ENCODE peak calls at places on chromosomes 4 and X, in eight cellular contexts. A, I, J, L, R, E, Y and S are unnamed samples.

GRCh38 chr4:107304699-107305286 is 268.7 kb upstream of the DKK2 start:
- DNase-seq in I (no peak), Y (no peak), A (peak; percentile 65), R (no peak), J (no peak), E (no peak), L (no peak), S (no peak)

GRCh38 chr4:174119051-174119450 is 164.4 kb downstream of the FBXO8 start:
- DNase-seq in L (no peak), J (peak; percentile 51), A (peak; percentile 17), E (peak; percentile 65), Y (no peak), R (no peak), I (no peak), S (peak; percentile 94)

GRCh38 chrX:80663331-80663730 is 146.3 kb downstream of the BRWD3 start:
- DNase-seq in I (no peak), A (no peak), Y (no peak), J (no peak), R (no peak), L (no peak), E (no peak), S (no peak)

GRCh38 chr4:112214397-112215264 is 17.0 kb upstream of the AP1AR start:
- DNase-seq in A (peak; percentile 22), L (peak; percentile 42), E (no peak), Y (no peak), I (no peak), R (no peak), J (peak; percentile 27), S (peak; percentile 54)

GRCh38 chrX:37652053-37652452 is 33.5 kb upstream of the XK start:
- DNase-seq in Y (no peak), I (no peak), A (no peak), J (no peak), R (no peak), L (no peak), E (peak; percentile 2), S (no peak)

GRCh38 chr4:159685406-159686092 is 582.7 kb downstream of the RAPGEF2 start:
- DNase-seq in R (no peak), Y (no peak), L (no peak), I (no peak), A (no peak), J (no peak), E (no peak), S (no peak)

GRCh38 chrX:7074135-7074907 is 73.2 kb upstream of the STS start:
- DNase-seq in A (no peak), Y (no peak), L (no peak), I (no peak), E (no peak), J (no peak), R (no peak), S (peak; percentile 29)

GRCh38 chrX:107325467-107325866 is 119.1 kb downstream of the DNAAF6 start:
- DNase-seq in I (no peak), J (no peak), Y (no peak), R (no peak), A (no peak), L (no peak), E (no peak), S (no peak)

GRCh38 chr4:186137193-186137792 is 32.8 kb downstream of the FAM149A start:
- DNase-seq in I (no peak), R (no peak), E (no peak), L (peak; percentile 33), J (peak; percentile 27), A (no peak), Y (no peak), S (peak; percentile 52)

GRCh38 chrX:130120321-130120731 is 10.0 kb upstream of the ELF4 start:
- DNase-seq in J (no peak), R (no peak), A (no peak), E (no peak), Y (no peak), L (no peak), I (no peak), S (peak; percentile 22)

GRCh38 chrX:20454117-20454516 is 187.4 kb upstream of the RPS6KA3 start:
- DNase-seq in R (no peak), Y (no peak), J (peak; percentile 25), A (no peak), I (no peak), L (peak; percentile 44), E (peak; percentile 5), S (peak; percentile 30)

GRCh38 chrX:46044486-46044885 is 500.7 kb downstream of the ZNF674 start:
- DNase-seq in A (no peak), I (no peak), J (no peak), E (no peak), Y (no peak), R (no peak), L (no peak), S (no peak)

GRCh38 chrX:128676651-128677050 is 624.4 kb upstream of the ACTRT1 start:
- DNase-seq in J (no peak), L (no peak), R (no peak), A (no peak), I (no peak), E (no peak), Y (no peak), S (no peak)

GRCh38 chrX:45320191-45320590 is 119.5 kb upstream of the DIPK2B start:
- DNase-seq in R (no peak), I (no peak), E (no peak), Y (no peak), A (no peak), J (no peak), L (peak; percentile 54), S (peak; percentile 0)

GRCh38 chrX:11478036-11478435 is 184.8 kb downstream of the AMELX start:
- DNase-seq in E (no peak), J (no peak), A (no peak), R (no peak), Y (no peak), L (no peak), I (no peak), S (peak; percentile 59)

GRCh38 chrX:103453655-103454054 is 65.6 kb downstream of the RAB40A start:
- DNase-seq in A (peak; percentile 83), I (no peak), E (peak; percentile 77), L (peak; percentile 96), J (peak; percentile 97), R (no peak), Y (no peak), S (peak; percentile 93)

GRCh38 chr4:85565761-85566480 is 91.0 kb downstream of the ARHGAP24 start:
- DNase-seq in J (no peak), E (no peak), R (no peak), I (no peak), A (no peak), Y (no peak), L (no peak), S (peak; percentile 42)

GRCh38 chr4:10296730-10297129 is 160.5 kb downstream of the ZNF518B start:
- DNase-seq in E (no peak), R (no peak), A (no peak), L (no peak), Y (no peak), J (no peak), I (no peak), S (peak; percentile 46)

GRCh38 chrX:34884693-34885277 is 57.8 kb upstream of the FAM47B start:
- DNase-seq in R (no peak), J (peak; percentile 88), Y (no peak), E (no peak), I (no peak), A (peak; percentile 22), L (peak; percentile 16), S (peak; percentile 83)

GRCh38 chr4:6989331-6989923 is 53.7 kb upstream of the TADA2B start:
- DNase-seq in J (no peak), I (no peak), E (no peak), R (no peak), L (no peak), Y (no peak), A (no peak), S (no peak)

GRCh38 chr4:31083451-31083850 is 363.3 kb downstream of the PCDH7 start:
- DNase-seq in J (no peak), L (no peak), Y (no peak), A (no peak), E (no peak), I (no peak), R (no peak), S (no peak)

GRCh38 chr4:121278811-121279368 is 101.9 kb downstream of the QRFPR start:
- DNase-seq in L (no peak), Y (no peak), J (peak; percentile 33), A (no peak), I (no peak), E (no peak), R (no peak), S (peak; percentile 53)

GRCh38 chr4:150164055-150164454 is 85.8 kb downstream of the DCLK2 start:
- DNase-seq in L (no peak), Y (no peak), R (no peak), I (no peak), A (no peak), E (no peak), J (no peak), S (no peak)

GRCh38 chr4:162959056-162959455 is 207.6 kb downstream of the NAF1 start:
- DNase-seq in E (no peak), A (no peak), I (no peak), L (no peak), J (no peak), Y (no peak), R (no peak), S (no peak)